ENCODE peak calls at places on chromosome 10, in four cellular contexts. U, Z, C and H are unnamed samples. For H3K9me2 and H3K4me1, the result is how much of the 10 kb centered on the place peaks cover.

GRCh38 chr10:27241640-27242472 is 1.3 kb upstream of the ACBD5 start:
- DNase-seq in U (peak), Z (peak), C (peak), H (peak)

GRCh38 chr10:71339796-71340589 is 20.9 kb downstream of the SLC29A3 start:
- DNase-seq in U (peak), Z (no peak), C (no peak), H (no peak)

GRCh38 chr10:17213646-17214349 is 12.3 kb upstream of the TRDMT1 start:
- DNase-seq in U (peak), Z (peak), C (no peak), H (no peak)

GRCh38 chr10:17961551-17962422 is 10.1 kb downstream of the SLC39A12 start:
- DNase-seq in U (no peak), Z (peak), C (no peak), H (no peak)

GRCh38 chr10:68628576-68629127 is 68.5 kb downstream of the TET1 start:
- DNase-seq in U (no peak), Z (no peak), C (no peak), H (peak)

GRCh38 chr10:75058142-75058541 is 53.3 kb upstream of the SAMD8 start:
- DNase-seq in U (no peak), Z (peak), C (no peak), H (no peak)

GRCh38 chr10:63521389-63522128 is at the start of gene REEP3:
- DNase-seq in U (peak), Z (peak), C (peak), H (peak)

GRCh38 chr10:20890009-20890408 is 7.1 kb downstream of the NEBL start:
- DNase-seq in U (no peak), Z (no peak), C (no peak), H (no peak)

GRCh38 chr10:77909755-77910375 is 16.7 kb downstream of the DLG5 start:
- DNase-seq in U (peak), Z (peak), C (no peak), H (no peak)

GRCh38 chr10:121640276-121640675 is 42.0 kb upstream of the FGFR2 start:
- DNase-seq in U (no peak), Z (no peak), C (no peak), H (no peak)

GRCh38 chr10:97332586-97333350 is 1.8 kb downstream of the FRAT2 start:
- DNase-seq in U (peak), Z (peak), C (no peak), H (no peak)

GRCh38 chr10:1570652-1571051 is 166.7 kb downstream of the ADARB2 start:
- DNase-seq in U (no peak), Z (no peak), C (no peak), H (no peak)

GRCh38 chr10:109851595-109851994 is 71.7 kb downstream of the XPNPEP1 start:
- DNase-seq in U (no peak), Z (no peak), C (no peak), H (no peak)

GRCh38 chr10:76112826-76113150 is 681.4 kb downstream of the LRMDA start:
- DNase-seq in U (no peak), Z (no peak), C (no peak), H (no peak)

GRCh38 chr10:4059471-4060138 is 274.6 kb upstream of the KLF6 start:
- DNase-seq in U (no peak), Z (no peak), C (no peak), H (peak)

GRCh38 chr10:99292159-99292558 is 37.0 kb upstream of the CNNM1 start:
- DNase-seq in U (peak), Z (peak), C (no peak), H (no peak)

GRCh38 chr10:78869508-78870439 is 199.0 kb upstream of the ZMIZ1 start:
- DNase-seq in U (peak), Z (no peak), C (no peak), H (no peak)

GRCh38 chr10:71252195-71252594 is 39.8 kb downstream of the UNC5B start:
- DNase-seq in U (peak), Z (no peak), C (no peak), H (no peak)

GRCh38 chr10:93138113-93138870 is 64.6 kb downstream of the CYP26A1 start:
- DNase-seq in U (no peak), Z (peak), C (no peak), H (no peak)

GRCh38 chr10:12130237-12130872 is 878 bp downstream of the SEC61A2 start:
- DNase-seq in U (peak), Z (peak), C (peak), H (peak)

GRCh38 chr10:13087986-13088618 is 11.9 kb upstream of the OPTN start:
- DNase-seq in U (peak), Z (peak), C (no peak), H (no peak)

GRCh38 chr10:65341323-65341922 is 1584.4 kb upstream of the LRRTM3 start:
- DNase-seq in U (peak), Z (no peak), C (no peak), H (no peak)

GRCh38 chr10:4240641-4241197 is 455.7 kb upstream of the KLF6 start:
- DNase-seq in U (no peak), Z (peak), C (no peak), H (no peak)

GRCh38 chr10:102245101-102245931 is at the start of gene GBF1:
- DNase-seq in U (peak), Z (peak), C (peak), H (peak)

GRCh38 chr10:21807162-21807561 is 196.4 kb downstream of the DNAJC1 start:
- DNase-seq in U (no peak), Z (no peak), C (no peak), H (no peak)

GRCh38 chr10:78188459-78188858 is 154.8 kb downstream of the RPS24 start:
- DNase-seq in U (no peak), Z (no peak), C (no peak), H (no peak)

GRCh38 chr10:22444219-22444788 is 99.0 kb downstream of the SPAG6 start:
- DNase-seq in U (no peak), Z (no peak), C (no peak), H (no peak)

GRCh38 chr10:85784792-85785191 is 581.8 kb downstream of the GRID1 start:
- DNase-seq in U (no peak), Z (no peak), C (no peak), H (no peak)

GRCh38 chr10:31320598-31321211 is 1.7 kb downstream of the ZEB1 start:
- DNase-seq in U (no peak), Z (peak), C (peak), H (peak)

GRCh38 chr10:86314616-86315520 is 51.7 kb downstream of the GRID1 start:
- DNase-seq in U (no peak), Z (no peak), C (no peak), H (no peak)

GRCh38 chr10:88076027-88076880 is 212.8 kb downstream of the PTEN start:
- DNase-seq in U (no peak), Z (no peak), C (no peak), H (no peak)

GRCh38 chr10:62724465-62724864 is 80.1 kb upstream of the ADO start:
- DNase-seq in U (no peak), Z (no peak), C (no peak), H (peak)

GRCh38 chr10:69375307-69376151 is 41.2 kb downstream of the TACR2 start:
- DNase-seq in U (no peak), Z (peak), C (no peak), H (no peak)

GRCh38 chr10:97150191-97150590 is 35.6 kb downstream of the SLIT1 start:
- DNase-seq in U (no peak), Z (no peak), C (peak), H (no peak)

GRCh38 chr10:45235823-45236222 is 79.6 kb downstream of the OR13A1 start:
- DNase-seq in U (no peak), Z (peak), C (no peak), H (no peak)

GRCh38 chr10:3811331-3811870 is 26.4 kb upstream of the KLF6 start:
- DNase-seq in U (peak), Z (peak), C (no peak), H (peak)

GRCh38 chr10:29023678-29024077 is 265.2 kb upstream of the LYZL1 start:
- DNase-seq in U (peak), Z (no peak), C (no peak), H (no peak)

GRCh38 chr10:55800607-55801241 is 560.3 kb downstream of the ZWINT start:
- DNase-seq in U (no peak), Z (no peak), C (no peak), H (no peak)

GRCh38 chr10:11551915-11552602 is 59.4 kb downstream of the USP6NL start:
- DNase-seq in U (peak), Z (peak), C (no peak), H (no peak)

DNA sequence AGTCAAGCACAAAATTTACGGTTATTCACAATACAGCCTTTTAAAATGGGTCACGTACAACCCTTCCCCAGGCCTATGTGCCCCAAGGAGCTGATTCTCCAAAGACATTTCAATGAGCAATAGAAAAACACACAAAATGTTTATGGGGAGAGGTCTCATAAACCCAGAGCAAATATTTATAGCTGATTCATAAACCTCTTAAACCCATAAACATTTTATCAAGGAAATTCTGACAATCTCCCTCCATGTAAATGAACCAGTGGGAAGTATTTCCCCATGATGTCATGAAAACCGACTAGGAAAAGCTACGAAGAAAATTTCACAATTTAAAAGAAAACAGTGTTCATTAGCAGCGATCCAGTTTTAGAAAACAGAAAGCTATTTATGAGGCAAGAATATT is 36.0 kb downstream of the SFMBT2 start:
- DNase-seq in U (no peak), Z (no peak), C (no peak), H (no peak)
- H3K27ac ChIP-seq in U (no peak), Z (no peak), C (no peak), H (no peak)

GRCh38 chr10:79930267-79930666 is 18.6 kb downstream of the SFTPD start:
- DNase-seq in U (no peak), Z (no peak), C (no peak), H (no peak)

GRCh38 chr10:79932841-79933379 is 16.0 kb downstream of the SFTPD start:
- DNase-seq in U (no peak), Z (no peak), C (no peak), H (no peak)

GRCh38 chr10:79929409-79929904 is 19.4 kb downstream of the SFTPD start:
- DNase-seq in U (no peak), Z (peak), C (peak), H (peak)

GRCh38 chr10:79932307-79932706 is 16.6 kb downstream of the SFTPD start:
- DNase-seq in U (no peak), Z (no peak), C (no peak), H (no peak)

DNA sequence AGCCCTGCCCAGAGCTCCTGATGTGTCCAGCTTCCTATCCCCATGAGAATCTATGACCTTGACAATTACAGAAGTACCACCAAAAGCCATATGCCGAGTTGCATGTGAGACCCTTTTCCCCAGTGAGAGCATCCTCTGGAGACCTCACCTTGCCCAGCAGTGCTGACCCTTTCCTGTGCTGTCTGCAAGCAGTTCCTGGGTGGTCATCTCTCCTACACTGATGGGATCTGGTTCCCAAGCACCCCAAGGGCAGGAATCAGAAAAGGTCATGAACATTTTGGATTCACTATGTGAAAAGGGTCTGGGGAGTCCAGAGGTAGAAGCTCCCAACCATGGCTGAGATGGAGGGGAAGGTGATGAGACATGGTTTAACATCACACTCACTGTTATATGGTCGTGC is 18.2 kb downstream of the SFTPD start:
- DNase-seq in U (no peak), Z (no peak), C (no peak), H (no peak)
- H3K9me2 ChIP-seq in U (under half), Z (under half), C (under half), H (under half)

DNA sequence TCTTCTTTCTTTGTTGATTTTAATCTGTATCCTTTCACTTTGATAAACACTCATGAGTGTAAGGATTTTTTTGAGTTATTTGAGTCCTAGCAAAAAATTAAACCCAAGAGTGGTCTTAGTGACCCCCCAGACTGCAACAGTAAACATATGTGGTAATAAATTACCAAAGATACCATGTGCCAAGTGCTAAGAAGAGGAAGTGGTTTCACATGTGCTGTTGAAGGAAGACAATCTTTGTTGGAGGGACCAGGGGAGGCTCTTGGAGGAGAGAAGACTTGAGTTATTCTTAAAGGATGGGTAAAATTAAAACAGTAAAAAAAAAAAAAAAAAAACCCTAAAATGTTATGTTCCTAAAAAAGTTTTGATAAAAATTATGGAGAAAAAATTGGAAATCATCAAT is 150.2 kb downstream of the SEC23IP start:
- DNase-seq in U (no peak), Z (no peak), C (no peak), H (no peak)
- H3K4me1 ChIP-seq in U (under half), Z (under half), C (under half), H (under half)

GRCh38 chr10:116271593-116272496 is 1.2 kb downstream of the GFRA1 start:
- DNase-seq in U (no peak), Z (peak), C (peak), H (no peak)
- H3K27ac ChIP-seq in U (no peak), Z (no peak), C (no peak), H (no peak)